ENCODE peak calls at places on chromosome 13, in five cellular contexts. T is kidney epithelial cell, U is colonic mucosa, G is uterus, H is T-cell. J is an unnamed sample.

GRCh38 chr13:25059166-25059565 is 36.8 kb upstream of the PABPC3 start:
- DNase-seq in T (no peak), U (no peak), G (no peak), H (no peak), J (no peak)

GRCh38 chr13:84973661-84974060 is 825.6 kb downstream of the SLITRK6 start:
- DNase-seq in T (no peak), U (no peak), G (no peak), H (no peak), J (no peak)

GRCh38 chr13:26372747-26373146 is 118.8 kb downstream of the CDK8 start:
- DNase-seq in T (no peak), U (no peak), G (no peak), H (peak), J (no peak)

GRCh38 chr13:64075543-64076271 is 2660.1 kb upstream of the PCDH20 start:
- DNase-seq in T (no peak), U (no peak), G (no peak), H (no peak), J (peak)

GRCh38 chr13:62879071-62879470 is 1463.4 kb upstream of the PCDH20 start:
- DNase-seq in T (no peak), U (no peak), G (no peak), H (no peak), J (no peak)

GRCh38 chr13:102128216-102128800 is 273.5 kb downstream of the FGF14 start:
- DNase-seq in T (peak), U (no peak), G (no peak), H (no peak), J (peak)

GRCh38 chr13:73334459-73334858 is 275.7 kb downstream of the KLF5 start:
- DNase-seq in T (no peak), U (no peak), G (no peak), H (no peak), J (no peak)

GRCh38 chr13:49373699-49374098 is 70.2 kb downstream of the CAB39L start:
- DNase-seq in T (no peak), U (no peak), G (no peak), H (no peak), J (no peak)

GRCh38 chr13:46617885-46618284 is 64.9 kb downstream of the LRCH1 start:
- DNase-seq in T (no peak), U (no peak), G (no peak), H (no peak), J (no peak)

J was measured in MG63.